ENCODE peak calls at places on chromosomes 4 and X, in nine cellular contexts. One of them, this sample, is unnamed.

GRCh38 chr4:182089326-182089725 is 153.9 kb upstream of the TENM3 start:
- DNase-seq in BE2C: no peak
- DNase-seq in Right ventricle myocardium superior: no peak
- DNase-seq in central memory CD4-positive, alpha-beta T cell: no peak
- DNase-seq in neural progenitor cell: peak; percentile 25
- DNase-seq in ELR: peak; percentile 3
- DNase-seq in GM13976: no peak
- DNase-seq in right lobe of liver: no peak
- DNase-seq in cardiac fibroblast: peak; percentile 19
- DNase-seq in this sample: no peak

GRCh38 chrX:103716967-103717366 is 6.3 kb downstream of the TMEM31 start:
- DNase-seq in Right ventricle myocardium superior: no peak
- DNase-seq in BE2C: no peak
- DNase-seq in ELR: peak; percentile 43
- DNase-seq in cardiac fibroblast: peak; percentile 93
- DNase-seq in central memory CD4-positive, alpha-beta T cell: no peak
- DNase-seq in GM13976: no peak
- DNase-seq in right lobe of liver: no peak
- DNase-seq in neural progenitor cell: no peak
- DNase-seq in this sample: no peak

GRCh38 chr4:55545681-55546632 is 752 bp downstream of the CLOCK start:
- DNase-seq in neural progenitor cell: peak; percentile 79
- DNase-seq in GM13976: peak; percentile 79
- DNase-seq in BE2C: peak; percentile 80
- DNase-seq in cardiac fibroblast: peak; percentile 71
- DNase-seq in Right ventricle myocardium superior: peak; percentile 92
- DNase-seq in right lobe of liver: peak; percentile 87
- DNase-seq in central memory CD4-positive, alpha-beta T cell: peak; percentile 68
- DNase-seq in ELR: peak; percentile 77
- DNase-seq in this sample: peak; percentile 72

GRCh38 chr4:38415682-38416081 is 248.3 kb upstream of the KLF3 start:
- DNase-seq in cardiac fibroblast: no peak
- DNase-seq in neural progenitor cell: no peak
- DNase-seq in BE2C: no peak
- DNase-seq in central memory CD4-positive, alpha-beta T cell: no peak
- DNase-seq in GM13976: no peak
- DNase-seq in Right ventricle myocardium superior: no peak
- DNase-seq in right lobe of liver: no peak
- DNase-seq in ELR: no peak
- DNase-seq in this sample: no peak

GRCh38 chr4:107388736-107389135 is 331.3 kb downstream of the PAPSS1 start:
- DNase-seq in neural progenitor cell: no peak
- DNase-seq in right lobe of liver: no peak
- DNase-seq in Right ventricle myocardium superior: no peak
- DNase-seq in cardiac fibroblast: no peak
- DNase-seq in GM13976: no peak
- DNase-seq in BE2C: no peak
- DNase-seq in central memory CD4-positive, alpha-beta T cell: no peak
- DNase-seq in ELR: no peak
- DNase-seq in this sample: no peak

GRCh38 chr4:89640620-89641366 is 196.2 kb downstream of the SNCA start:
- DNase-seq in neural progenitor cell: peak; percentile 96
- DNase-seq in GM13976: no peak
- DNase-seq in ELR: peak; percentile 60
- DNase-seq in BE2C: peak; percentile 68
- DNase-seq in cardiac fibroblast: peak; percentile 44
- DNase-seq in Right ventricle myocardium superior: peak; percentile 58
- DNase-seq in central memory CD4-positive, alpha-beta T cell: no peak
- DNase-seq in right lobe of liver: peak; percentile 55
- DNase-seq in this sample: no peak

GRCh38 chr4:7759221-7759620 is 180.4 kb downstream of the AFAP1 start:
- DNase-seq in neural progenitor cell: no peak
- DNase-seq in ELR: no peak
- DNase-seq in GM13976: no peak
- DNase-seq in Right ventricle myocardium superior: no peak
- DNase-seq in BE2C: no peak
- DNase-seq in central memory CD4-positive, alpha-beta T cell: peak; percentile 82
- DNase-seq in cardiac fibroblast: no peak
- DNase-seq in right lobe of liver: no peak
- DNase-seq in this sample: peak; percentile 76

GRCh38 chr4:1971456-1972200 is 37.1 kb downstream of the NELFA start:
- DNase-seq in BE2C: no peak
- DNase-seq in neural progenitor cell: no peak
- DNase-seq in ELR: no peak
- DNase-seq in central memory CD4-positive, alpha-beta T cell: no peak
- DNase-seq in GM13976: no peak
- DNase-seq in cardiac fibroblast: no peak
- DNase-seq in Right ventricle myocardium superior: no peak
- DNase-seq in right lobe of liver: no peak
- DNase-seq in this sample: no peak

GRCh38 chrX:15059488-15059887 is 186.3 kb downstream of the MOSPD2 start:
- DNase-seq in Right ventricle myocardium superior: no peak
- DNase-seq in ELR: no peak
- DNase-seq in neural progenitor cell: no peak
- DNase-seq in central memory CD4-positive, alpha-beta T cell: no peak
- DNase-seq in right lobe of liver: no peak
- DNase-seq in GM13976: no peak
- DNase-seq in BE2C: no peak
- DNase-seq in cardiac fibroblast: no peak
- DNase-seq in this sample: no peak

GRCh38 chr4:10677796-10678497 is 6.6 kb downstream of the CLNK start:
- DNase-seq in ELR: no peak
- DNase-seq in Right ventricle myocardium superior: no peak
- DNase-seq in GM13976: no peak
- DNase-seq in central memory CD4-positive, alpha-beta T cell: no peak
- DNase-seq in neural progenitor cell: no peak
- DNase-seq in right lobe of liver: no peak
- DNase-seq in cardiac fibroblast: no peak
- DNase-seq in BE2C: no peak
- DNase-seq in this sample: no peak

GRCh38 chr4:188305690-188306089 is 166.4 kb downstream of the TRIML1 start:
- DNase-seq in neural progenitor cell: no peak
- DNase-seq in cardiac fibroblast: no peak
- DNase-seq in ELR: no peak
- DNase-seq in right lobe of liver: no peak
- DNase-seq in GM13976: no peak
- DNase-seq in BE2C: no peak
- DNase-seq in Right ventricle myocardium superior: no peak
- DNase-seq in central memory CD4-positive, alpha-beta T cell: no peak
- DNase-seq in this sample: no peak

GRCh38 chrX:71922697-71923096 is 12.1 kb downstream of the NHSL2 start:
- DNase-seq in ELR: no peak
- DNase-seq in central memory CD4-positive, alpha-beta T cell: no peak
- DNase-seq in right lobe of liver: no peak
- DNase-seq in neural progenitor cell: no peak
- DNase-seq in GM13976: no peak
- DNase-seq in BE2C: no peak
- DNase-seq in Right ventricle myocardium superior: no peak
- DNase-seq in cardiac fibroblast: no peak
- DNase-seq in this sample: no peak

GRCh38 chr4:7381221-7381889 is 53.4 kb downstream of the PSAPL1 start:
- DNase-seq in GM13976: no peak
- DNase-seq in BE2C: no peak
- DNase-seq in cardiac fibroblast: no peak
- DNase-seq in right lobe of liver: no peak
- DNase-seq in neural progenitor cell: no peak
- DNase-seq in ELR: peak; percentile 47
- DNase-seq in Right ventricle myocardium superior: no peak
- DNase-seq in central memory CD4-positive, alpha-beta T cell: no peak
- DNase-seq in this sample: no peak

GRCh38 chr4:88291003-88291402 is 6.6 kb upstream of the PPM1K start:
- DNase-seq in right lobe of liver: no peak
- DNase-seq in BE2C: no peak
- DNase-seq in cardiac fibroblast: peak; percentile 43
- DNase-seq in Right ventricle myocardium superior: no peak
- DNase-seq in GM13976: no peak
- DNase-seq in ELR: peak; percentile 10
- DNase-seq in central memory CD4-positive, alpha-beta T cell: no peak
- DNase-seq in neural progenitor cell: no peak
- DNase-seq in this sample: no peak

GRCh38 chr4:80365928-80366327 is 30.4 kb downstream of the CFAP299 start:
- DNase-seq in cardiac fibroblast: peak; percentile 75
- DNase-seq in GM13976: peak; percentile 41
- DNase-seq in right lobe of liver: peak; percentile 19
- DNase-seq in BE2C: no peak
- DNase-seq in Right ventricle myocardium superior: peak; percentile 36
- DNase-seq in central memory CD4-positive, alpha-beta T cell: peak; percentile 44
- DNase-seq in neural progenitor cell: peak; percentile 50
- DNase-seq in ELR: peak; percentile 59
- DNase-seq in this sample: peak; percentile 25

GRCh38 chrX:46637937-46638336 is 64.4 kb downstream of the CHST7 start:
- DNase-seq in neural progenitor cell: no peak
- DNase-seq in central memory CD4-positive, alpha-beta T cell: no peak
- DNase-seq in BE2C: no peak
- DNase-seq in cardiac fibroblast: no peak
- DNase-seq in Right ventricle myocardium superior: no peak
- DNase-seq in ELR: peak; percentile 74
- DNase-seq in right lobe of liver: no peak
- DNase-seq in GM13976: no peak
- DNase-seq in this sample: no peak

GRCh38 chrX:129634541-129634940 is 20.2 kb downstream of the APLN start:
- DNase-seq in central memory CD4-positive, alpha-beta T cell: no peak
- DNase-seq in Right ventricle myocardium superior: no peak
- DNase-seq in right lobe of liver: no peak
- DNase-seq in GM13976: no peak
- DNase-seq in ELR: no peak
- DNase-seq in cardiac fibroblast: no peak
- DNase-seq in BE2C: peak; percentile 14
- DNase-seq in neural progenitor cell: peak; percentile 68
- DNase-seq in this sample: no peak

GRCh38 chr4:1172228-1172851 is at the start of gene SPON2:
- DNase-seq in GM13976: no peak
- DNase-seq in central memory CD4-positive, alpha-beta T cell: no peak
- DNase-seq in cardiac fibroblast: peak; percentile 28
- DNase-seq in Right ventricle myocardium superior: peak; percentile 69
- DNase-seq in neural progenitor cell: peak; percentile 77
- DNase-seq in BE2C: no peak
- DNase-seq in right lobe of liver: peak; percentile 77
- DNase-seq in ELR: no peak
- DNase-seq in this sample: no peak

GRCh38 chr4:138981930-138982390 is 33.6 kb upstream of the NOCT start:
- DNase-seq in right lobe of liver: no peak
- DNase-seq in cardiac fibroblast: peak; percentile 78
- DNase-seq in GM13976: no peak
- DNase-seq in BE2C: no peak
- DNase-seq in ELR: peak; percentile 14
- DNase-seq in Right ventricle myocardium superior: no peak
- DNase-seq in central memory CD4-positive, alpha-beta T cell: no peak
- DNase-seq in neural progenitor cell: no peak
- DNase-seq in this sample: no peak

GRCh38 chr4:1928356-1929235 is 57.4 kb downstream of the NSD2 start:
- DNase-seq in neural progenitor cell: no peak
- DNase-seq in Right ventricle myocardium superior: no peak
- DNase-seq in BE2C: no peak
- DNase-seq in central memory CD4-positive, alpha-beta T cell: no peak
- DNase-seq in GM13976: no peak
- DNase-seq in right lobe of liver: no peak
- DNase-seq in ELR: peak; percentile 34
- DNase-seq in cardiac fibroblast: no peak
- DNase-seq in this sample: peak; percentile 50

This sample was measured in CD8-positive, alpha-beta memory T cell.